ENCODE peak calls at places on chromosomes 11 and 22, in nine cellular contexts. F, J, R, E, L, G, Z, T and A are unnamed samples.

GRCh38 chr11:34680918-34681554 is 60.1 kb downstream of the EHF start:
- DNase-seq in F (no peak), J (no peak), R (no peak), E (no peak), L (no peak), G (peak; percentile 64), Z (peak; percentile 78), T (peak; percentile 45), A (no peak)

GRCh38 chr22:44538071-44538470 is 40.0 kb upstream of the RTL6 start:
- DNase-seq in F (no peak), J (no peak), R (peak; percentile 34), E (no peak), L (no peak), G (no peak), Z (peak; percentile 43), T (peak; percentile 51), A (no peak)

GRCh38 chr22:45870011-45870410 is 107.0 kb downstream of the WNT7B start:
- DNase-seq in F (no peak), J (no peak), R (no peak), E (no peak), L (no peak), G (no peak), Z (no peak), T (no peak), A (no peak)

GRCh38 chr11:133893381-133893780 is 48.1 kb upstream of the SPATA19 start:
- DNase-seq in F (no peak), J (no peak), R (no peak), E (no peak), L (no peak), G (peak; percentile 43), Z (no peak), T (no peak), A (no peak)

GRCh38 chr22:48379371-48379770 is 1448.3 kb downstream of the BRD1 start:
- DNase-seq in F (no peak), J (no peak), R (peak; percentile 39), E (no peak), L (no peak), G (peak; percentile 17), Z (no peak), T (no peak), A (peak; percentile 41)

GRCh38 chr11:87574193-87574592 is 536.5 kb downstream of the TMEM135 start:
- DNase-seq in F (no peak), J (no peak), R (no peak), E (no peak), L (no peak), G (no peak), Z (no peak), T (no peak), A (no peak)

GRCh38 chr11:74179234-74180126 is 8.4 kb downstream of the PPME1 start:
- DNase-seq in F (peak; percentile 6), J (no peak), R (no peak), E (no peak), L (no peak), G (no peak), Z (peak; percentile 41), T (peak; percentile 62), A (no peak)

GRCh38 chr11:66454253-66454652 is 12.5 kb upstream of the PELI3 start:
- DNase-seq in F (no peak), J (no peak), R (no peak), E (no peak), L (no peak), G (no peak), Z (no peak), T (no peak), A (no peak)

GRCh38 chr22:40401532-40401931 is 31.1 kb downstream of the SGSM3 start:
- DNase-seq in F (no peak), J (no peak), R (no peak), E (peak; percentile 72), L (no peak), G (no peak), Z (no peak), T (no peak), A (peak; percentile 46)

GRCh38 chr22:38043151-38044039 is 13.8 kb upstream of the PICK1 start:
- DNase-seq in F (no peak), J (no peak), R (no peak), E (no peak), L (no peak), G (no peak), Z (no peak), T (no peak), A (no peak)

GRCh38 chr11:68925613-68926012 is 21.9 kb downstream of the IGHMBP2 start:
- DNase-seq in F (no peak), J (no peak), R (no peak), E (no peak), L (no peak), G (no peak), Z (no peak), T (no peak), A (no peak)

GRCh38 chr11:19938051-19938856 is 222.0 kb downstream of the DBX1 start:
- DNase-seq in F (peak; percentile 34), J (peak; percentile 31), R (no peak), E (no peak), L (peak; percentile 49), G (peak; percentile 90), Z (peak; percentile 54), T (peak; percentile 55), A (no peak)

GRCh38 chr11:127063191-127063590 is 62.6 kb upstream of the KIRREL3 start:
- DNase-seq in F (no peak), J (no peak), R (no peak), E (no peak), L (no peak), G (no peak), Z (no peak), T (no peak), A (no peak)

GRCh38 chr22:31822523-31822922 is 68.7 kb downstream of the DEPDC5 start:
- DNase-seq in F (no peak), J (no peak), R (no peak), E (no peak), L (no peak), G (no peak), Z (no peak), T (no peak), A (no peak)

GRCh38 chr22:46113910-46114517 is 36.3 kb upstream of the PPARA start:
- DNase-seq in F (no peak), J (no peak), R (no peak), E (no peak), L (no peak), G (no peak), Z (no peak), T (no peak), A (no peak)

GRCh38 chr11:26073646-26074045 is 258.3 kb upstream of the ANO3 start:
- DNase-seq in F (no peak), J (no peak), R (no peak), E (no peak), L (no peak), G (no peak), Z (no peak), T (no peak), A (no peak)

GRCh38 chr11:132719684-132720083 is 812.6 kb downstream of the OPCML start:
- DNase-seq in F (no peak), J (no peak), R (no peak), E (no peak), L (no peak), G (no peak), Z (no peak), T (peak; percentile 15), A (no peak)

GRCh38 chr11:105401269-105401809 is 208.5 kb upstream of the GRIA4 start:
- DNase-seq in F (no peak), J (no peak), R (no peak), E (no peak), L (no peak), G (no peak), Z (no peak), T (no peak), A (no peak)

DNA sequence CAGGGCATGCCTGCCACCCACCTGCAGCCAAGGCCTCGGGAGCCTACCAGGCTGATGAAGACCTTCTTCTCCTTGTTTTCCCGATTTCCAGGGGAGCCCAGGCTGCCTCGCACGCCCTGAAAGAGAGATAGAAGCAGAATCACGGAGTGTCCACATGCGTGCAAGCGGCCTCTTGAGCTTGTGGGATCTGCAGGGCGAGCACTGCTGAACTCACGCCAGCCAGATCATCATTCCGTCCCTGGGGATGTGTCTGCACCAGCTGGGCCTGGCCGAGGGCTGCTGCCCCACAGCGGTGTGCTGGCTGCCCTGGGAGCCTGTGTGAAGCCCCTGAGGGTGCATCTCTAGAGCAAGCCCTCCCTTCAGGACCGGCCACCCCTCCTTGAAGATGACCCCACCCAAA is 17.9 kb downstream of the USH1C start:
- DNase-seq in F (no peak), J (no peak), R (no peak), E (no peak), L (no peak), G (no peak), Z (no peak), T (no peak), A (no peak)
- H3K4me3 ChIP-seq in F (no peak overlapping the region), J (no peak overlapping the region), R (no peak overlapping the region), E (no peak overlapping the region), L (no peak overlapping the region), G (no peak overlapping the region), Z (no peak overlapping the region), T (no peak overlapping the region), A (no peak overlapping the region)

GRCh38 chr11:2647167-2647566 is 52.6 kb downstream of the KCNQ1OT1 start:
- DNase-seq in F (no peak), J (no peak), R (no peak), E (no peak), L (no peak), G (no peak), Z (no peak), T (no peak), A (no peak)
- H3K9me3 ChIP-seq in F (peaks cover 1% of the 10 kb centered on the region), J (peaks cover 9% of the 10 kb centered on the region), R (peaks cover 42% of the 10 kb centered on the region), E (peaks cover 19% of the 10 kb centered on the region), L (peaks cover 61% of the 10 kb centered on the region), G (peaks cover 100% of the 10 kb centered on the region), Z (peaks cover 61% of the 10 kb centered on the region), T (peaks cover 3% of the 10 kb centered on the region), A (no peaks in the 10 kb centered on the region)

DNA sequence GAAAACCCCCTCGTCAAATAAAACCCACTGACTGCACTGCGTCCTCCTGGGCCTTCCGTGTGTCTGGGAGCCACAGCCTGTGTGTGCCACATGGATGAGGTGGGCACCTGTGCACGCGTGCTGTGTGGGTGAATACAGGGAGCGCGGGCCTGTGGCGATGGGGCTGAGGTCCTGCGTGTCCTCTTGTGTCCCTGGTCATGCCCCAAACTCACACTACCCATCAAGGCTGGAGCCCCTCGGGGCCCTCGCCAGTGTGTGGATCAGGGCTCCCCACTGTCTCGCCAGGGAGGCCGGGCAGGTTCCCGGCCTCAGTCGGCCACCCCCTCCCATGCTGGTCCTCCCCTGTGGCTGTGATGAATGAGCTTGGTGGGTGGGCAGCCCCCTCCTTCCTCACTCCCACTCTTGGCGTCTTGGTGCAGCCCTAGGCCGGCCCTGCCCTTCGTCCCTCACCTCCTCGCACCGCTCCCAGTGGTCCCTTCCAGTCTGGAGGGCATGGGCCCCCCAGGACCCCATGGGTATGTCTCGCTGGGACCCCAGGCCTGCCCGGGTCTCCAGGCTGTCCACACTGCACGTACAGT is 712 bp upstream of the CD151 start:
- DNase-seq in F (no peak), J (no peak), R (no peak), E (no peak), L (no peak), G (no peak), Z (no peak), T (no peak), A (peak; percentile 61)
- H3K4me1 ChIP-seq in F (peaks cover 6% of the 10 kb centered on the region), J (peaks cover 87% of the 10 kb centered on the region), R (peaks cover 67% of the 10 kb centered on the region), E (peaks cover 44% of the 10 kb centered on the region), L (peaks cover 40% of the 10 kb centered on the region), G (peaks cover 20% of the 10 kb centered on the region), Z (peaks cover 37% of the 10 kb centered on the region), T (peaks cover 34% of the 10 kb centered on the region), A (peaks cover 24% of the 10 kb centered on the region)

DNA sequence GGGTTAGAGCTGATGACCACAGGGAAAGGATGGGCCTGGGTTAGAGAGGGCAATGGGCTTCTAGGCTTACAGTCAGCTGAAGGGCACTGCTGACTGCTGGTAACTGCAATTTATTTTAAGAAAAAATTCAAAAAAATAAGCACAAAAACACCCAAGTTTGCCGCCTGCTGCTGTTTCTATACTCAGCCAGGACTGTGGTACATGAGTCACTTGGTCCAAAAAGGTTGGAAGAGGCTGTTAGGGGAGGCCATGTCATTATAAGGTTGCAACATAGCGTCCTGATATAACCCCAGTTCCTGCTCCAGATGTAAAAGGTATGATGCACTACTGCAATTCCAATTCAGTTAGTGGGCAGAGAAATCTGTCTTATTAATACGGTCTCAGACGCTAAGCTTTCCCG is 98.9 kb downstream of the ETS1 start:
- DNase-seq in F (no peak), J (no peak), R (no peak), E (no peak), L (no peak), G (no peak), Z (peak; percentile 98), T (peak; percentile 97), A (no peak)
- H3K4me3 ChIP-seq in F (no peak overlapping the region), J (no peak overlapping the region), R (no peak overlapping the region), E (no peak overlapping the region), L (no peak overlapping the region), G (no peak overlapping the region), Z (no peak overlapping the region), T (no peak overlapping the region), A (no peak overlapping the region)